ENCODE peak calls at places on chromosome 2, in six cellular contexts. F is AG04450; Y is AML-193; V is activated naive CD8-positive, alpha-beta T cell treated with anti-CD3 and anti-CD28 coated beads, Interleukin-2, amount 50 U/mL, for 16 hours; U is WERI-Rb-1; C is activated T-cell treated with anti-CD3 and anti-CD28 coated beads, Interleukin-2, amount 50 U/mL, for 72 hours. X is an unnamed sample.

GRCh38 chr2:32981612-32982011 is 34.9 kb downstream of the LTBP1 start:
- DNase-seq in F (no peak), Y (no peak), V (no peak), U (no peak), C (no peak), X (no peak)

GRCh38 chr2:96342085-96342484 is 6.5 kb downstream of the NCAPH start:
- DNase-seq in F (peak; percentile 71), Y (no peak), V (no peak), U (no peak), C (peak; percentile 68), X (no peak)

GRCh38 chr2:101509498-101510274 is 34.8 kb upstream of the RFX8 start:
- DNase-seq in F (no peak), Y (peak; percentile 78), V (no peak), U (no peak), C (no peak), X (peak; percentile 51)

GRCh38 chr2:30923575-30923974 is 116.3 kb upstream of the CAPN13 start:
- DNase-seq in F (no peak), Y (no peak), V (no peak), U (no peak), C (no peak), X (no peak)

GRCh38 chr2:46518848-46519247 is 39.5 kb downstream of the TMEM247 start:
- DNase-seq in F (no peak), Y (no peak), V (no peak), U (no peak), C (no peak), X (no peak)

GRCh38 chr2:223688094-223688835 is 86.1 kb upstream of the SCG2 start:
- DNase-seq in F (no peak), Y (no peak), V (no peak), U (no peak), C (no peak), X (no peak)

GRCh38 chr2:57701391-57701791 is 345.2 kb upstream of the VRK2 start:
- DNase-seq in F (no peak), Y (no peak), V (no peak), U (no peak), C (no peak), X (no peak)

GRCh38 chr2:36380624-36381481 is 25.3 kb downstream of the CRIM1 start:
- DNase-seq in F (no peak), Y (no peak), V (no peak), U (no peak), C (no peak), X (no peak)

GRCh38 chr2:27855476-27855875 is 34.7 kb downstream of the RBKS start:
- DNase-seq in F (peak; percentile 33), Y (no peak), V (no peak), U (no peak), C (no peak), X (no peak)

GRCh38 chr2:20221169-20221938 is 3.6 kb downstream of the SDC1 start:
- DNase-seq in F (no peak), Y (no peak), V (no peak), U (no peak), C (no peak), X (no peak)

GRCh38 chr2:175111200-175111657 is 56.8 kb downstream of the ATF2 start:
- DNase-seq in F (no peak), Y (peak; percentile 48), V (no peak), U (no peak), C (no peak), X (peak; percentile 11)

GRCh38 chr2:196365132-196365531 is 193.8 kb upstream of the STK17B start:
- DNase-seq in F (no peak), Y (no peak), V (no peak), U (no peak), C (no peak), X (no peak)

X was measured in SIG-M5.